ENCODE peak calls at places on chromosomes 2 and 18, in nine cellular contexts. V is central memory CD4-positive, alpha-beta T cell; X is K562; B is effector memory CD8-positive, alpha-beta T cell; Y is activated T-helper 2 cell treated with anti-CD3 and anti-CD28 coated beads, Interferon-gamma antibody, Interleukin-2, Interleukin-4, amounts not matched to agents 10 μg/mL and 5 μg/mL and 100 μg/mL, durations not matched to agents 14 hours and 24 hours and 36 hours; Z is kidney tubule cell; F is Right ventricle myocardium superior; H is fibroblast of lung; N is MCF 10A. T is an unnamed sample.

GRCh38 chr2:98734157-98734556 is 3.2 kb upstream of the MGAT4A start:
- DNase-seq in V (peak), X (no peak), B (peak), Y (no peak), Z (no peak), F (no peak), H (no peak), N (no peak), T (no peak)

GRCh38 chr2:88342749-88343148 is 109.7 kb downstream of the FOXI3 start:
- DNase-seq in V (no peak), X (no peak), B (no peak), Y (no peak), Z (no peak), F (no peak), H (no peak), N (peak), T (no peak)

GRCh38 chr2:30979822-30980245 is 158.4 kb downstream of the GALNT14 start:
- DNase-seq in V (no peak), X (no peak), B (no peak), Y (no peak), Z (peak), F (no peak), H (peak), N (peak), T (peak)

GRCh38 chr2:239252433-239253200 is 148.2 kb downstream of the HDAC4 start:
- DNase-seq in V (no peak), X (no peak), B (no peak), Y (no peak), Z (no peak), F (peak), H (peak), N (no peak), T (no peak)

GRCh38 chr2:152046940-152047339 is 51.9 kb downstream of the CACNB4 start:
- DNase-seq in V (no peak), X (no peak), B (no peak), Y (no peak), Z (no peak), F (no peak), H (no peak), N (no peak), T (no peak)

GRCh38 chr2:239828192-239828972 is 196.8 kb downstream of the NDUFA10 start:
- DNase-seq in V (no peak), X (no peak), B (no peak), Y (peak), Z (no peak), F (no peak), H (no peak), N (no peak), T (no peak)

GRCh38 chr2:193985272-193985671 is 1671.8 kb upstream of the SLC39A10 start:
- DNase-seq in V (no peak), X (no peak), B (no peak), Y (no peak), Z (no peak), F (no peak), H (no peak), N (no peak), T (no peak)

GRCh38 chr18:67864677-67865340 is 348.3 kb upstream of the DSEL start:
- DNase-seq in V (no peak), X (no peak), B (no peak), Y (no peak), Z (no peak), F (no peak), H (peak), N (peak), T (peak)

GRCh38 chr2:69631402-69631801 is 12.1 kb downstream of the AAK1 start:
- DNase-seq in V (no peak), X (no peak), B (no peak), Y (no peak), Z (no peak), F (no peak), H (no peak), N (no peak), T (no peak)

GRCh38 chr2:16030206-16031054 is 90.1 kb downstream of the MYCN start:
- DNase-seq in V (no peak), X (no peak), B (no peak), Y (no peak), Z (no peak), F (no peak), H (no peak), N (no peak), T (no peak)

GRCh38 chr18:75218064-75218463 is 7.5 kb downstream of the TSHZ1 start:
- DNase-seq in V (no peak), X (no peak), B (no peak), Y (no peak), Z (no peak), F (no peak), H (no peak), N (no peak), T (no peak)

GRCh38 chr18:33577688-33578370 is at the start of gene ASXL3:
- DNase-seq in V (no peak), X (no peak), B (no peak), Y (no peak), Z (peak), F (peak), H (peak), N (no peak), T (no peak)

GRCh38 chr18:8949206-8949605 is 153.3 kb upstream of the NDUFV2 start:
- DNase-seq in V (no peak), X (no peak), B (no peak), Y (no peak), Z (no peak), F (no peak), H (no peak), N (no peak), T (no peak)

GRCh38 chr2:148702475-148702874 is 57.9 kb downstream of the EPC2 start:
- DNase-seq in V (no peak), X (no peak), B (no peak), Y (no peak), Z (no peak), F (no peak), H (no peak), N (no peak), T (no peak)

GRCh38 chr2:189673661-189674373 is 653 bp upstream of the ANKAR start:
- DNase-seq in V (no peak), X (no peak), B (no peak), Y (no peak), Z (peak), F (no peak), H (no peak), N (no peak), T (no peak)